ENCODE peak calls at places on chromosomes 2 and 18, in six cellular contexts. E, J, C, D, W and T are unnamed samples.

GRCh38 chr2:174846941-174847938 is 83.0 kb upstream of the CHRNA1 start:
- DNase-seq in J (peak; percentile 16), D (peak; percentile 93), C (peak; percentile 14), E (no peak), W (no peak), T (peak; percentile 64)

GRCh38 chr2:58484201-58484600 is 243.1 kb upstream of the FANCL start:
- DNase-seq in C (no peak), D (no peak), E (no peak), W (no peak), J (no peak), T (no peak)

GRCh38 chr2:3598912-3599854 is 4.3 kb downstream of the COLEC11 start:
- DNase-seq in C (no peak), J (no peak), D (no peak), E (no peak), W (no peak), T (no peak)

GRCh38 chr18:58025733-58026132 is 18.3 kb upstream of the NEDD4L start:
- DNase-seq in D (peak; percentile 36), J (no peak), C (no peak), W (no peak), E (no peak), T (no peak)

GRCh38 chr18:35456181-35456850 is 41.4 kb downstream of the INO80C start:
- DNase-seq in D (peak; percentile 40), C (no peak), J (no peak), E (no peak), W (no peak), T (no peak)

GRCh38 chr2:237254911-237255578 is 158.9 kb downstream of the COL6A3 start:
- DNase-seq in J (no peak), D (peak; percentile 89), E (no peak), C (no peak), W (no peak), T (no peak)

GRCh38 chr2:64525323-64525625 is 1.1 kb downstream of the AFTPH start:
- DNase-seq in J (no peak), W (no peak), C (peak; percentile 22), D (peak; percentile 21), E (no peak), T (no peak)

GRCh38 chr2:108593547-108594098 is 59.4 kb downstream of the LIMS1 start:
- DNase-seq in D (peak; percentile 92), J (no peak), E (no peak), C (no peak), W (no peak), T (no peak)

GRCh38 chr2:19035238-19035637 is 323.2 kb downstream of the OSR1 start:
- DNase-seq in J (no peak), C (no peak), W (no peak), D (peak; percentile 82), E (peak; percentile 67), T (no peak)

GRCh38 chr2:47272031-47272864 is 117.1 kb upstream of the STPG4 start:
- DNase-seq in D (peak; percentile 90), E (peak; percentile 62), C (peak; percentile 45), J (peak; percentile 58), W (peak; percentile 51), T (no peak)

GRCh38 chr18:69002233-69002632 is 204.4 kb downstream of the CCDC102B start:
- DNase-seq in C (no peak), W (no peak), J (no peak), E (no peak), D (peak; percentile 1), T (no peak)

GRCh38 chr18:12121175-12122095 is 27.8 kb downstream of the ANKRD62 start:
- DNase-seq in W (no peak), E (no peak), J (no peak), D (peak; percentile 4), C (no peak), T (no peak)

GRCh38 chr2:65465857-65466256 is 33.5 kb upstream of the SPRED2 start:
- DNase-seq in D (peak; percentile 15), C (no peak), E (no peak), W (no peak), J (no peak), T (no peak)

GRCh38 chr2:97740590-97741182 is 27.3 kb downstream of the ZAP70 start:
- DNase-seq in E (no peak), J (no peak), D (no peak), W (no peak), C (peak; percentile 43), T (peak; percentile 48)

GRCh38 chr2:232543928-232544631 is 4.6 kb downstream of the CHRNG start:
- DNase-seq in J (no peak), D (no peak), C (no peak), W (no peak), E (peak; percentile 8), T (no peak)